ENCODE peak calls at places on chromosome 19, in seven cellular contexts. L is ELR; X is GM18507; O is activated T-helper 1 cell treated with anti-CD3 and anti-CD28 coated beads, Interleukin-2, amount 50 U/mL, for 16 hours; Q is stimulated activated CD4-positive, alpha-beta T cell treated with anti-CD3 and anti-CD28 coated beads, Interleukin-15, amount 100 ng/mL, for 1 hour; I is non-pigmented ciliary epithelial cell; A is T-helper 17 cell. K is an unnamed sample.

GRCh38 chr19:46521241-46521640 is 25.6 kb upstream of the PNMA8B start:
- DNase-seq in L (no peak), X (no peak), O (no peak), Q (no peak), I (no peak), A (no peak), K (no peak)

GRCh38 chr19:39874404-39874803 is 28.2 kb upstream of the FBL start:
- DNase-seq in L (no peak), X (no peak), O (no peak), Q (no peak), I (no peak), A (no peak), K (no peak)

GRCh38 chr19:17503240-17503639 is 8.2 kb upstream of the PGLS start:
- DNase-seq in L (no peak), X (no peak), O (no peak), Q (no peak), I (no peak), A (no peak), K (no peak)

GRCh38 chr19:48390188-48391099 is 907 bp downstream of the KDELR1 start:
- DNase-seq in L (peak), X (no peak), O (peak), Q (peak), I (no peak), A (peak), K (peak)

GRCh38 chr19:49210108-49210900 is 52.7 kb downstream of the TRPM4 start:
- DNase-seq in L (peak), X (no peak), O (no peak), Q (no peak), I (no peak), A (peak), K (no peak)

GRCh38 chr19:39858541-39858940 is 12.4 kb upstream of the FBL start:
- DNase-seq in L (peak), X (no peak), O (no peak), Q (no peak), I (no peak), A (no peak), K (no peak)

GRCh38 chr19:43574424-43575155 is 737 bp downstream of the XRCC1 start:
- DNase-seq in L (peak), X (no peak), O (no peak), Q (no peak), I (no peak), A (no peak), K (no peak)

GRCh38 chr19:51036519-51036918 is 1.7 kb upstream of the KLK12 start:
- DNase-seq in L (peak), X (no peak), O (no peak), Q (no peak), I (no peak), A (no peak), K (no peak)

GRCh38 chr19:15293751-15294505 is 38.4 kb downstream of the BRD4 start:
- DNase-seq in L (no peak), X (no peak), O (no peak), Q (no peak), I (no peak), A (no peak), K (no peak)

GRCh38 chr19:6587093-6587820 is 3.7 kb downstream of the CD70 start:
- DNase-seq in L (peak), X (no peak), O (no peak), Q (no peak), I (no peak), A (no peak), K (no peak)

GRCh38 chr19:49390978-49391304 is 2.9 kb downstream of the KASH5 start:
- DNase-seq in L (no peak), X (no peak), O (no peak), Q (no peak), I (no peak), A (no peak), K (no peak)

GRCh38 chr19:53546766-53547541 is 9.0 kb downstream of the ZNF331 start:
- DNase-seq in L (no peak), X (no peak), O (no peak), Q (no peak), I (no peak), A (no peak), K (no peak)

GRCh38 chr19:49632576-49632975 is 7.4 kb downstream of the RRAS start:
- DNase-seq in L (no peak), X (no peak), O (no peak), Q (no peak), I (no peak), A (no peak), K (no peak)

GRCh38 chr19:19406878-19407639 is 1.6 kb downstream of the GATAD2A start:
- DNase-seq in L (peak), X (no peak), O (no peak), Q (peak), I (no peak), A (peak), K (no peak)

GRCh38 chr19:15331419-15332310 is 674 bp downstream of the BRD4 start:
- DNase-seq in L (peak), X (no peak), O (peak), Q (peak), I (no peak), A (peak), K (peak)

GRCh38 chr19:42555317-42555716 is 27.0 kb upstream of the CEACAM1 start:
- DNase-seq in L (no peak), X (no peak), O (no peak), Q (no peak), I (no peak), A (no peak), K (no peak)

GRCh38 chr19:19460761-19461265 is 54.5 kb downstream of the TSSK6 start:
- DNase-seq in L (peak), X (no peak), O (peak), Q (peak), I (no peak), A (peak), K (no peak)

GRCh38 chr19:44202470-44202869 is 9.9 kb upstream of the ZNF227 start:
- DNase-seq in L (peak), X (no peak), O (no peak), Q (no peak), I (no peak), A (no peak), K (no peak)

GRCh38 chr19:58181902-58182576 is 822 bp upstream of the ZNF274 start:
- DNase-seq in L (peak), X (no peak), O (peak), Q (peak), I (no peak), A (peak), K (peak)

GRCh38 chr19:7540761-7541480 is 5.4 kb downstream of the PNPLA6 start:
- DNase-seq in L (peak), X (no peak), O (no peak), Q (no peak), I (no peak), A (no peak), K (peak)

GRCh38 chr19:50410109-50410508 is 8.6 kb upstream of the SPIB start:
- DNase-seq in L (no peak), X (no peak), O (no peak), Q (no peak), I (no peak), A (no peak), K (no peak)

GRCh38 chr19:43446746-43447489 is 18.5 kb downstream of the LYPD3 start:
- DNase-seq in L (peak), X (peak), O (peak), Q (peak), I (no peak), A (peak), K (no peak)

GRCh38 chr19:14528419-14529253 is 758 bp upstream of the TECR start:
- DNase-seq in L (no peak), X (no peak), O (no peak), Q (no peak), I (no peak), A (no peak), K (no peak)